ENCODE peak calls at places on chromosomes 4 and X, in eight cellular contexts. M, F, Y, A, C, L, O and U are unnamed samples.

GRCh38 chrX:65034292-65034640 is 58.0 kb upstream of the ZC4H2 start:
- DNase-seq in C (no peak), A (no peak), M (no peak), F (no peak), Y (no peak), O (no peak), L (no peak), U (no peak)

GRCh38 chr4:188647820-188648380 is 508.7 kb downstream of the TRIML1 start:
- DNase-seq in O (no peak), Y (no peak), A (no peak), C (no peak), M (no peak), F (no peak), L (no peak), U (no peak)

GRCh38 chr4:74109116-74109791 is 10.3 kb upstream of the CXCL2 start:
- DNase-seq in Y (no peak), O (peak; percentile 41), A (peak; percentile 99), L (peak; percentile 83), F (peak; percentile 69), C (peak; percentile 84), M (no peak), U (peak; percentile 49)

GRCh38 chrX:51568586-51568985 is 50.1 kb downstream of the CENPVL3 start:
- DNase-seq in M (no peak), O (no peak), L (no peak), Y (no peak), F (no peak), C (peak; percentile 20), A (peak; percentile 35), U (no peak)

GRCh38 chrX:71657267-71657666 is 10.1 kb upstream of the LOC101059915 start:
- DNase-seq in Y (no peak), C (no peak), F (no peak), M (no peak), O (no peak), L (no peak), A (peak; percentile 6), U (no peak)

GRCh38 chr4:86935499-86935832 is 655 bp downstream of the AFF1 start:
- DNase-seq in M (peak; percentile 34), O (peak; percentile 46), L (peak; percentile 63), F (no peak), A (no peak), C (no peak), Y (peak; percentile 81), U (no peak)

GRCh38 chrX:84336646-84337045 is 148.6 kb upstream of the RPS6KA6 start:
- DNase-seq in C (no peak), F (no peak), Y (no peak), O (no peak), A (no peak), M (no peak), L (no peak), U (no peak)

GRCh38 chr4:8191136-8191747 is 7.8 kb upstream of the SH3TC1 start:
- DNase-seq in Y (peak; percentile 87), F (peak; percentile 89), O (peak; percentile 77), L (no peak), C (no peak), M (peak; percentile 63), A (peak; percentile 88), U (peak; percentile 88)

GRCh38 chr4:66943117-66943516 is 602.2 kb downstream of the CENPC start:
- DNase-seq in L (no peak), C (no peak), O (no peak), F (no peak), Y (no peak), A (no peak), M (peak; percentile 93), U (no peak)

GRCh38 chr4:95091272-95091671 is 333.5 kb downstream of the BMPR1B start:
- DNase-seq in A (peak; percentile 48), O (no peak), F (no peak), L (no peak), Y (no peak), C (no peak), M (peak; percentile 60), U (no peak)

DNA sequence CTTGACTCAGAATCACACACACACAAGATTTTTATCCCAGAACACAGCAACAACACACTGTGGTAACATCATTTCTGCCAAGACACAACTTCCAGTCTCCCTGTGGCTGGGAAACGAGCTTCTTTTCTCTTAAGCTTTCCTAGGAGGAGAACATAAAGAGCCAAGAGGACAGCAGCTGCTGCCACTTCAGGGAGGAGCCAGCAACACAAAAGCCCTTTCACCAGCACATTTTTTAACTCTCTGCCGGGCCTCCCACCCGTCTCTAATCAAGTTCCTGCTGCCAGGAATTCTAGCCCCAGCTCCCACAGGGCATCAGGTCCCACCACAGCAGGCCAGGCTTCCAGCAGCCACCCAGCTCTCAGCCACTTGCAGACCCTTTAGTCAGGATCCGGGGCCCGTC is 22.4 kb downstream of the FAT1 start:
- DNase-seq in F (peak; percentile 65), Y (peak; percentile 79), M (no peak), O (peak; percentile 25), A (peak; percentile 54), C (no peak), L (peak; percentile 91), U (no peak)
- H3K4me3 ChIP-seq in F (peak overlapping the region; percentile 31), Y (peak overlapping the region; percentile 59), M (no peak overlapping the region), O (no peak overlapping the region), A (no peak overlapping the region), C (no peak overlapping the region), L (no peak overlapping the region), U (no peak overlapping the region)

DNA sequence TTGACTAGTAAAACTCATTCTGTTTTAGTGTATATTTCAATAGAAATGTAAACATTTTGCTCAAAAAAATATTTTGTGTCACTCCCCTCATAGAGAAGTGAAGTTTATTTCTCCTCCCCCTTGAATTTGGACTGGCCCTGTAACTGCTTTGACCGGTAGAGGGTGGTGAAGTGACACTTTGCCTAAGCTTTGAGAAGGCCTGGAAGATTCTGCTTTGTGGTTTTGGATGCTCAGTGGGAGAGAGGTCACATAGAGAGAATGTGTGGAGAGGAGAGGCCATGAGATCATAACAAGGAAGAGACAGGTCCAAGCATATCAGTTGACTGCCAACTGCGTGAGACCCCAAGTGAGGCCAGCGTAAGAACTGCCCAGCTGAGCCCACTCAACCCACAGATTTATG is 19.1 kb upstream of the ARX start:
- DNase-seq in A (peak; percentile 22), Y (no peak), F (no peak), M (no peak), C (no peak), O (no peak), L (peak; percentile 37), U (no peak)
- TF ChIP-seq CTCF in A (peak; percentile 9), Y (no peak), F (no peak), M (no peak), C (no peak), O (no peak), L (peak; percentile 61), U (no peak)

DNA sequence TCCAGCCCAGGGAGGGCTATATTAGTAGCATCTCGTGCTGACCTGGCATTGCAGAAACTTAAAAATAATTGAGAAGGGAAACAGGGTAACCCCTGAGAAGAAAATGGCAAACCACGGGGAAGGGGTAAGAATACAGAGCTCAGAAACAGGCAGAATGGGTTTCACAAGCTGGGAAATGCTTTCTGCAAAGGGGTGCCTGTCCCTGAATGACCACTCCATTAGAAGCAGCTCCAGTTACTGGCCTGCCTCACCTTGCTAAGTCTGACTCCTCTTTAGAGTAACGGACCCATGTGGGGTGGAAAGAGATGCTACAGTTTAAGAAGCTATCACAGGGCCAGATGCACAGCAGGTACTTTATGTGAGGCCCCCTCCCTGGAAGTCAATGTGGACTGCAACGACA is 2.5 kb downstream of the WDR1 start:
- DNase-seq in Y (no peak), M (no peak), C (no peak), L (no peak), A (no peak), F (no peak), O (no peak), U (no peak)
- H3K4me3 ChIP-seq in Y (peak overlapping the region; percentile 97), M (no peak overlapping the region), C (no peak overlapping the region), L (no peak overlapping the region), A (no peak overlapping the region), F (no peak overlapping the region), O (peak overlapping the region; percentile 90), U (no peak overlapping the region)

GRCh38 chrX:45001038-45001437 is 128.1 kb downstream of the KDM6A start:
- DNase-seq in A (no peak), Y (no peak), O (no peak), L (no peak), M (no peak), F (no peak), C (no peak), U (no peak)
- TF ChIP-seq CTCF in A (no peak), Y (no peak), O (no peak), L (no peak), M (no peak), F (no peak), C (no peak), U (no peak)

GRCh38 chrX:48972214-48973164 is 845 bp upstream of the KCND1 start:
- DNase-seq in O (peak; percentile 27), A (peak; percentile 48), Y (no peak), L (peak; percentile 71), M (peak; percentile 27), F (no peak), C (no peak), U (no peak)
- H3K4me3 ChIP-seq in O (peak overlapping the region; percentile 50), A (peak overlapping the region; percentile 51), Y (peak overlapping the region; percentile 70), L (peak overlapping the region; percentile 62), M (no peak overlapping the region), F (peak overlapping the region; percentile 40), C (peak overlapping the region; percentile 38), U (no peak overlapping the region)

DNA sequence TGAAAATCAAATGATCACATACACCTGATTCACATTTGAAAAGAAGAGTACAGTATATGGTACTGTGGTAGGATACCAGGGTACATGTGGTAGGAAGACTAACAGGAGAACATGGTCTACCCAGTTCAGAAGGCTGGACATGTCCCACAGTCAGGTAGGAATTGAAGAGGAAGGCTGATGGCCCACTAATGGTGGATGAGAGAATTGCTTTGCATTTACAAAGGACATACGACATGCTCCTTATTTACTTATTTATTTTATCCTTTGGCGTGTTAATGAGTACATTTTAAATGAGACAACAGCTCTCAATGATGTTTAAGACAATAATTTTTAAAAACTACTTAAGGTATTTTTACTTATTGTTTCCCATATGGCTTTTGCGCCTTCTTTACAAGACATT is 106.7 kb upstream of the BMP2K start:
- DNase-seq in M (no peak), Y (no peak), F (no peak), A (no peak), L (peak; percentile 51), C (no peak), O (no peak), U (no peak)
- TF ChIP-seq CTCF in M (peak; percentile 27), Y (no peak), F (peak; percentile 8), A (peak; percentile 22), L (peak; percentile 42), C (peak; percentile 12), O (no peak), U (no peak)

GRCh38 chr4:183588169-183588675 is 70.8 kb downstream of the RWDD4 start:
- DNase-seq in M (no peak), Y (no peak), L (no peak), O (no peak), C (no peak), F (no peak), A (no peak), U (no peak)
- H3K4me3 ChIP-seq in M (no peak overlapping the region), Y (peak overlapping the region; percentile 7), L (no peak overlapping the region), O (peak overlapping the region; percentile 45), C (peak overlapping the region; percentile 21), F (no peak overlapping the region), A (no peak overlapping the region), U (no peak overlapping the region)

DNA sequence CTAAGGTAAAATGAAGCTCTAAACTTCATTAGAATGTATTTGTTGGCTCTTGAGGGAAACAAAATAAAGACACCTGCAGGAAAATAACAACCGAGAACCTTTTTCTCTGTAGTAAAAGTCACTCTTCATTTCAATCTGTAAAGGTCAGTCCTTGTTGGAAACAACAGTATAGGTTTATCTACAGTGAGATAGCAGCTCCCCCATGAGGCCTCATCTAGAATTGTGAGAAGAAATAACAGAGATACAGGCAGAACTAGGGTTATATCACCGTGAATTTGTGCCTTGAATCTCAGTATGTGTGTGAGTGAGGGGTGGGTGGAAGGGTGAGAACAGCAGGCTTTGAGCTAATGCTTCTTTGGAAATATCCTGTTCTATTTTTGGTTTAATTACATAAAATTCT is 107.8 kb upstream of the FMR1 start:
- DNase-seq in Y (no peak), C (no peak), F (no peak), O (no peak), L (peak; percentile 50), A (peak; percentile 1), M (peak; percentile 35), U (no peak)
- TF ChIP-seq CTCF in Y (no peak), C (no peak), F (peak; percentile 38), O (no peak), L (peak; percentile 58), A (no peak), M (peak; percentile 50), U (no peak)